ENCODE peak calls at places on chromosomes 3 and 15, in seven cellular contexts. Q is choroid plexus epithelial cell, N is mucosa of gallbladder, R is SHP77, U is NCI-H446 treated with DMSO at 0.1 percent for 48 hours, C is hypothalamus, W is adrenal gland. Z is an unnamed sample.

GRCh38 chr3:123511084-123511483 is 62.2 kb upstream of the ADCY5 start:
- DNase-seq in Q (no peak), N (no peak), C (no peak), U (no peak), R (no peak), W (no peak), Z (no peak)

GRCh38 chr15:69665641-69666091 is 213.0 kb downstream of the RPLP1 start:
- DNase-seq in U (no peak), Q (peak), W (no peak), C (no peak), N (no peak), R (no peak), Z (no peak)

GRCh38 chr3:1551741-1552140 is 458.9 kb downstream of the CNTN6 start:
- DNase-seq in W (no peak), N (no peak), U (no peak), R (no peak), Q (no peak), C (no peak), Z (no peak)

GRCh38 chr3:43221076-43221475 is 65.3 kb upstream of the SNRK start:
- DNase-seq in R (no peak), U (no peak), Q (peak), N (no peak), C (no peak), W (no peak), Z (no peak)

GRCh38 chr3:104612218-104612617 is 754.5 kb upstream of the ALCAM start:
- DNase-seq in C (no peak), U (no peak), R (no peak), N (no peak), Q (no peak), W (no peak), Z (no peak)

GRCh38 chr15:77944002-77944867 is 133.3 kb downstream of the TBC1D2B start:
- DNase-seq in W (peak), C (peak), Q (peak), N (peak), U (peak), R (no peak), Z (peak)

GRCh38 chr15:90918034-90918788 is 14.1 kb downstream of the HDDC3 start:
- DNase-seq in N (no peak), C (no peak), W (no peak), Q (no peak), R (no peak), U (no peak), Z (no peak)

GRCh38 chr15:44591326-44591725 is 54.4 kb downstream of the EIF3J start:
- DNase-seq in W (no peak), U (no peak), N (no peak), C (no peak), Q (no peak), R (no peak), Z (no peak)

GRCh38 chr15:78360958-78361714 is 21.0 kb downstream of the CRABP1 start:
- DNase-seq in U (no peak), R (no peak), Q (no peak), N (no peak), W (no peak), C (no peak), Z (no peak)

GRCh38 chr3:16866447-16867025 is 18.2 kb upstream of the PLCL2 start:
- DNase-seq in W (no peak), U (no peak), C (no peak), R (no peak), N (no peak), Q (peak), Z (no peak)

GRCh38 chr3:65545429-65545828 is 493.3 kb downstream of the MAGI1 start:
- DNase-seq in N (no peak), W (no peak), Q (peak), C (no peak), U (no peak), R (no peak), Z (no peak)

GRCh38 chr15:98881526-98882517 is 125.8 kb downstream of the PGPEP1L start:
- DNase-seq in W (no peak), U (peak), Q (peak), R (peak), N (no peak), C (no peak), Z (no peak)

GRCh38 chr15:86009727-86010126 is 69.9 kb upstream of the AGBL1 start:
- DNase-seq in Q (no peak), N (no peak), W (no peak), U (no peak), R (no peak), C (no peak), Z (no peak)

Z was measured in uterus.